ENCODE peak calls at places on chromosome 16, in six cellular contexts. One of them, this sample, is unnamed.

GRCh38 chr16:57394444-57394843 is 10.1 kb upstream of the CCL17 start:
- DNase-seq in H1: no peak
- DNase-seq in sigmoid colon: no peak
- DNase-seq in prostate gland: peak; percentile 83
- DNase-seq in breast epithelium: peak; percentile 78
- DNase-seq in esophagus muscularis mucosa: no peak
- DNase-seq in this sample: no peak

GRCh38 chr16:17369441-17369951 is 101.3 kb downstream of the XYLT1 start:
- DNase-seq in H1: no peak
- DNase-seq in sigmoid colon: no peak
- DNase-seq in prostate gland: no peak
- DNase-seq in breast epithelium: no peak
- DNase-seq in esophagus muscularis mucosa: no peak
- DNase-seq in this sample: no peak

GRCh38 chr16:71311553-71312158 is 22.5 kb upstream of the CMTR2 start:
- DNase-seq in H1: peak; percentile 70
- DNase-seq in sigmoid colon: no peak
- DNase-seq in prostate gland: no peak
- DNase-seq in breast epithelium: no peak
- DNase-seq in esophagus muscularis mucosa: no peak
- DNase-seq in this sample: no peak

GRCh38 chr16:30875881-30876791 is 17.7 kb downstream of the BCL7C start:
- DNase-seq in H1: no peak
- DNase-seq in sigmoid colon: no peak
- DNase-seq in prostate gland: no peak
- DNase-seq in breast epithelium: no peak
- DNase-seq in esophagus muscularis mucosa: no peak
- DNase-seq in this sample: no peak

GRCh38 chr16:67015317-67015731 is 13.6 kb upstream of the CBFB start:
- DNase-seq in H1: no peak
- DNase-seq in sigmoid colon: peak; percentile 24
- DNase-seq in prostate gland: no peak
- DNase-seq in breast epithelium: peak; percentile 19
- DNase-seq in esophagus muscularis mucosa: no peak
- DNase-seq in this sample: peak; percentile 64

GRCh38 chr16:26453215-26453614 is 613.5 kb upstream of the C16orf82 start:
- DNase-seq in H1: no peak
- DNase-seq in sigmoid colon: no peak
- DNase-seq in prostate gland: no peak
- DNase-seq in breast epithelium: no peak
- DNase-seq in esophagus muscularis mucosa: no peak
- DNase-seq in this sample: no peak

GRCh38 chr16:47713225-47713595 is 252.1 kb downstream of the PHKB start:
- DNase-seq in H1: no peak
- DNase-seq in sigmoid colon: no peak
- DNase-seq in prostate gland: no peak
- DNase-seq in breast epithelium: no peak
- DNase-seq in esophagus muscularis mucosa: no peak
- DNase-seq in this sample: no peak

GRCh38 chr16:787261-787966 is 767 bp downstream of the RPUSD1 start:
- DNase-seq in H1: no peak
- DNase-seq in sigmoid colon: no peak
- DNase-seq in prostate gland: no peak
- DNase-seq in breast epithelium: no peak
- DNase-seq in esophagus muscularis mucosa: no peak
- DNase-seq in this sample: no peak

GRCh38 chr16:11405331-11406176 is 60.3 kb downstream of the RMI2 start:
- DNase-seq in H1: peak; percentile 93
- DNase-seq in sigmoid colon: no peak
- DNase-seq in prostate gland: no peak
- DNase-seq in breast epithelium: no peak
- DNase-seq in esophagus muscularis mucosa: no peak
- DNase-seq in this sample: no peak

GRCh38 chr16:67150058-67150832 is 553 bp downstream of the B3GNT9 start:
- DNase-seq in H1: peak; percentile 94
- DNase-seq in sigmoid colon: peak; percentile 78
- DNase-seq in prostate gland: no peak
- DNase-seq in breast epithelium: no peak
- DNase-seq in esophagus muscularis mucosa: no peak
- DNase-seq in this sample: no peak

GRCh38 chr16:1890701-1891035 is 18.7 kb upstream of the MEIOB start:
- DNase-seq in H1: no peak
- DNase-seq in sigmoid colon: no peak
- DNase-seq in prostate gland: no peak
- DNase-seq in breast epithelium: no peak
- DNase-seq in esophagus muscularis mucosa: no peak
- DNase-seq in this sample: no peak

GRCh38 chr16:30567160-30567990 is 4.1 kb downstream of the ZNF688 start:
- DNase-seq in H1: no peak
- DNase-seq in sigmoid colon: no peak
- DNase-seq in prostate gland: no peak
- DNase-seq in breast epithelium: no peak
- DNase-seq in esophagus muscularis mucosa: no peak
- DNase-seq in this sample: no peak

GRCh38 chr16:53726625-53727024 is 22.7 kb downstream of the FTO start:
- DNase-seq in H1: no peak
- DNase-seq in sigmoid colon: no peak
- DNase-seq in prostate gland: no peak
- DNase-seq in breast epithelium: no peak
- DNase-seq in esophagus muscularis mucosa: no peak
- DNase-seq in this sample: no peak

GRCh38 chr16:85679870-85680269 is 8.9 kb downstream of the GINS2 start:
- DNase-seq in H1: no peak
- DNase-seq in sigmoid colon: no peak
- DNase-seq in prostate gland: no peak
- DNase-seq in breast epithelium: no peak
- DNase-seq in esophagus muscularis mucosa: no peak
- DNase-seq in this sample: no peak

GRCh38 chr16:11992594-11993524 is 16.3 kb downstream of the SNX29 start:
- DNase-seq in H1: no peak
- DNase-seq in sigmoid colon: no peak
- DNase-seq in prostate gland: no peak
- DNase-seq in breast epithelium: no peak
- DNase-seq in esophagus muscularis mucosa: no peak
- DNase-seq in this sample: no peak

GRCh38 chr16:3256146-3256875 is at the start of gene MEFV:
- DNase-seq in H1: no peak
- DNase-seq in sigmoid colon: no peak
- DNase-seq in prostate gland: no peak
- DNase-seq in breast epithelium: no peak
- DNase-seq in esophagus muscularis mucosa: no peak
- DNase-seq in this sample: no peak

GRCh38 chr16:22933173-22933572 is 119.2 kb downstream of the HS3ST2 start:
- DNase-seq in H1: no peak
- DNase-seq in sigmoid colon: no peak
- DNase-seq in prostate gland: no peak
- DNase-seq in breast epithelium: no peak
- DNase-seq in esophagus muscularis mucosa: no peak
- DNase-seq in this sample: no peak

GRCh38 chr16:61820820-61821219 is 215.4 kb downstream of the CDH8 start:
- DNase-seq in H1: no peak
- DNase-seq in sigmoid colon: no peak
- DNase-seq in prostate gland: no peak
- DNase-seq in breast epithelium: no peak
- DNase-seq in esophagus muscularis mucosa: no peak
- DNase-seq in this sample: no peak

GRCh38 chr16:86497551-86498021 is 12.7 kb upstream of the FOXF1 start:
- DNase-seq in H1: no peak
- DNase-seq in sigmoid colon: peak; percentile 72
- DNase-seq in prostate gland: no peak
- DNase-seq in breast epithelium: no peak
- DNase-seq in esophagus muscularis mucosa: no peak
- DNase-seq in this sample: no peak

GRCh38 chr16:49858200-49859129 is 2.6 kb upstream of the ZNF423 start:
- DNase-seq in H1: peak; percentile 73
- DNase-seq in sigmoid colon: peak; percentile 83
- DNase-seq in prostate gland: no peak
- DNase-seq in breast epithelium: no peak
- DNase-seq in esophagus muscularis mucosa: no peak
- DNase-seq in this sample: no peak

DNA sequence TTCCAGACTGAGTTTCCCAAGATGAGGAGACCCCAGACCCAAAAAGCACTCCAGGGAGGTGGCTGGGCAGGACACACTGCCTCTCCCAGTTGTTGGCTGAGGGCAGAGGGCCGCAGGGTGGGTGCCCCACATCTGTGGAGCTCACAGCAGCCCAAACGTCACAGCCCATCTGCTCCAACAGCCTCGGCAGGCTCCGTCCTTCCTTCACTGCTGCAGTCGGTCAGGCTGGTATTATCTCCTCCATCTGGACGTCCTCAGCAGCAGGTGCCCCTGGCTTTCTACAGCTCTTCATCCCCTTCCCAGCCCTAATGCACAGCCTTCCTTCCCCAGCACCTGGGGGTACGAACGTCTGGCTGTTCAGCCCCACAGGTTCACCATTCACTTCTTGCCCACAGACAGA is 55.2 kb downstream of the PRMT7 start:
- DNase-seq in H1: no peak
- DNase-seq in sigmoid colon: no peak
- DNase-seq in prostate gland: no peak
- DNase-seq in breast epithelium: no peak
- DNase-seq in esophagus muscularis mucosa: no peak
- DNase-seq in this sample: no peak
- H3K4me1 ChIP-seq in H1: peaks cover 3% of the 10 kb centered on the region
- H3K4me1 ChIP-seq in sigmoid colon: peaks cover 12% of the 10 kb centered on the region
- H3K4me1 ChIP-seq in prostate gland: peaks cover 3% of the 10 kb centered on the region
- H3K4me1 ChIP-seq in breast epithelium: no peaks in the 10 kb centered on the region
- H3K4me1 ChIP-seq in esophagus muscularis mucosa: no peaks in the 10 kb centered on the region
- H3K4me1 ChIP-seq in this sample: peaks cover 16% of the 10 kb centered on the region

DNA sequence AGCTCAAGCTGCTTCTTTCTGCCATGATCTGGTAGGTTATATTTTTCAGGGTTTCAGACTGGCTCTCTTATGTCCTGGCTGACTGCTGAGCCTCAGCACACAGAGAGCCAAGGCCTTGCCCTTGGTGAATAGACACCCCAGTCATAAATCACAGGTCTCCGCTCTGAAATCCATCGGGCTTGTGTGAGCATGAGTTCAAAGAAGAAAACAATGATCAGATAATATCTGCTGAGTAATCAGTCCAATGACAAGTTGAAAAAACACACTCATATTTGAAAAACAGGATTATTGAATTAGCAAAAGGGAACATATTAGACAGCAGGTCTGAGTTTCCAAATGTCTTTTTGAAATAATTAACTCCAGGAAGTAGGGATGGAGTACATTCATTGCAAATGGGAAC is 51.1 kb upstream of the NDRG4 start:
- DNase-seq in H1: no peak
- DNase-seq in sigmoid colon: no peak
- DNase-seq in prostate gland: peak; percentile 16
- DNase-seq in breast epithelium: no peak
- DNase-seq in esophagus muscularis mucosa: no peak
- DNase-seq in this sample: no peak
- H3K27ac ChIP-seq in H1: no peak overlapping the region
- H3K27ac ChIP-seq in sigmoid colon: no peak overlapping the region
- H3K27ac ChIP-seq in prostate gland: no peak overlapping the region
- H3K27ac ChIP-seq in breast epithelium: no peak overlapping the region
- H3K27ac ChIP-seq in esophagus muscularis mucosa: no peak overlapping the region
- H3K27ac ChIP-seq in this sample: no peak overlapping the region

DNA sequence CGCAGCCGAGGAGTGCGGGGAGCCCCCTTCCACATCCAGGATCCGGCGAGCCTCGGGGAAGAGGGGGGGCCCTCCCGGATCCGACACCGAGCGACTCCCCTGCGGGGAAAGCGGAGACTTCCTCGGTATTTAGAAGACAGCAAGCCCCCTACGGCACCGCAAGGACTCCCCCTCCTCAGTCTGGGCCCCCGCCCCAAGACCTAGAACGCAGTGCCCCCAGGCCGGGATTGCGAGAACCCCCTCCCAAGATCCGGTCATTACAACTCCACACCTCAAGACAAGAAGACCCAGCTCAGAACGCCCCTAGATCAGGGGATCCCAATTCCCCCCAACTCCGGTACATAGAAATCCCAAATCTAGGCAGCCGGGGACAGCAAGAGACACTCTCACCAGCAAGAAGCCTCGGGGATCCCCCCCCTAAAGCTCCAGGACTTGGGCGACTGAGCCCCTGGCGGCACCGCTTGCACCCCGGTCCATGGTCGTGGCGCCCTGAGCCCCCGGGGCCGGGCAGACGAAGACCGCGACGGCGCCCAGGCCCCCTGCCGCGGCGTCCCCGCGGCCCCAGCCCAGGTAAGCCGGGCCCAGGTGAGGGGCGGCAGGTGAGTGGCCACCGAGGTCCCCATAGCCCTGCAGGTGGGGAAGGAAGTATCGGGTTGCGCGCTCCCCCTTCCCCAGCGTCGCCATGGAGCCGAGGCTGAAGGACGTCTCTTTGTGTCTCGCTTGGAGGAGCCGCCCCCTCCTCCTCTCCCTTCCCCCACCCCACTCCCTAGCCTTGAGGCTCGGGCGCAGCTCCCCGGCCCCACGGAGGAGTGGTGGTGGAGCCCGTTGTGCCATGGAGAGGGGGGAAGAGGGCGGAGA is 635 bp downstream of the SBK1 start:
- DNase-seq in H1: peak; percentile 88
- DNase-seq in sigmoid colon: no peak
- DNase-seq in prostate gland: peak; percentile 32
- DNase-seq in breast epithelium: no peak
- DNase-seq in esophagus muscularis mucosa: no peak
- DNase-seq in this sample: no peak
- TF ChIP-seq POLR2AphosphoS5 in H1: peak; percentile 54
- TF ChIP-seq POLR2AphosphoS5 in sigmoid colon: no peak
- TF ChIP-seq POLR2AphosphoS5 in prostate gland: no peak
- TF ChIP-seq POLR2AphosphoS5 in breast epithelium: no peak
- TF ChIP-seq POLR2AphosphoS5 in esophagus muscularis mucosa: no peak
- TF ChIP-seq POLR2AphosphoS5 in this sample: no peak

GRCh38 chr16:81473561-81473960 is 29.0 kb downstream of the CMIP start:
- DNase-seq in H1: no peak
- DNase-seq in sigmoid colon: no peak
- DNase-seq in prostate gland: no peak
- DNase-seq in breast epithelium: no peak
- DNase-seq in esophagus muscularis mucosa: no peak
- DNase-seq in this sample: no peak

GRCh38 chr16:81471882-81472281 is 27.3 kb downstream of the CMIP start:
- DNase-seq in H1: no peak
- DNase-seq in sigmoid colon: no peak
- DNase-seq in prostate gland: no peak
- DNase-seq in breast epithelium: no peak
- DNase-seq in esophagus muscularis mucosa: no peak
- DNase-seq in this sample: no peak

GRCh38 chr16:81473066-81473488 is 28.5 kb downstream of the CMIP start:
- DNase-seq in H1: no peak
- DNase-seq in sigmoid colon: no peak
- DNase-seq in prostate gland: no peak
- DNase-seq in breast epithelium: no peak
- DNase-seq in esophagus muscularis mucosa: no peak
- DNase-seq in this sample: no peak

GRCh38 chr16:81470796-81471636 is 26.4 kb downstream of the CMIP start:
- DNase-seq in H1: no peak
- DNase-seq in sigmoid colon: no peak
- DNase-seq in prostate gland: no peak
- DNase-seq in breast epithelium: no peak
- DNase-seq in esophagus muscularis mucosa: no peak
- DNase-seq in this sample: no peak

DNA sequence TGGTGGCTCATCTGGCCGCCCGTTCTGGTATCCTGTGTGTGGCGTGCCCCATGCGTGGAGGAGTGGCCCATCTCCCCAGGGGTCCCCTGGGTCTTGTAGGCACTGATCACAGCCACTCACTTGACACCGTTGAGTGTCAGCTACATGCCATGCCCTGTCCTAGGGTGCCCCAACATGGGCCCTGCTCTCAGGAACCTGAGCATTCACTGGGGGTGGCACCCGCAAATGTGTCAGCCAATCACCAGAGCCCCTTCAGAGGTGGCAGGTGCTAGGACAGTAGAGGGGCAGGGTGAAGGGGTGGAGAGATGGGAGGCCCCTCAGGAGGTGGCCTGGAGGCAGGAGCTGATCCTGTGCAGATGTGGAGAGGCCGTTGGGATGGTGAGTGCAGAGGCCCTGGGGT is 27.8 kb downstream of the CMIP start:
- DNase-seq in H1: no peak
- DNase-seq in sigmoid colon: no peak
- DNase-seq in prostate gland: no peak
- DNase-seq in breast epithelium: no peak
- DNase-seq in esophagus muscularis mucosa: no peak
- DNase-seq in this sample: no peak
- H3K4me1 ChIP-seq in H1: peaks cover 3% of the 10 kb centered on the region
- H3K4me1 ChIP-seq in sigmoid colon: peaks cover 36% of the 10 kb centered on the region
- H3K4me1 ChIP-seq in prostate gland: no peaks in the 10 kb centered on the region
- H3K4me1 ChIP-seq in breast epithelium: no peaks in the 10 kb centered on the region
- H3K4me1 ChIP-seq in esophagus muscularis mucosa: peaks cover 15% of the 10 kb centered on the region
- H3K4me1 ChIP-seq in this sample: peaks cover 71% of the 10 kb centered on the region